ENCODE peak calls at places on chromosomes 13 and 19, in nine cellular contexts. One of them, this sample, is unnamed.

GRCh38 chr13:110124201-110124600 is 182.8 kb downstream of the COL4A1 start:
- DNase-seq in DMS79: no peak
- DNase-seq in BJ: no peak
- DNase-seq in fibroblast of lung: no peak
- DNase-seq in posterior cingulate gyrus: no peak
- DNase-seq in stimulated activated naive CD8-positive, alpha-beta T cell treated with anti-CD3 and anti-CD28 coated beads, Interleukin-15, Interleukin-2, amounts not matched to agents 100 U/mL and 50 U/mL, for 24 hours: no peak
- DNase-seq in naive thymus-derived CD8-positive, alpha-beta T cell: no peak
- DNase-seq in psoas muscle: no peak
- DNase-seq in ELR: no peak
- DNase-seq in this sample: no peak

GRCh38 chr19:55085923-55086715 is 10.4 kb downstream of the EPS8L1 start:
- DNase-seq in DMS79: no peak
- DNase-seq in BJ: no peak
- DNase-seq in fibroblast of lung: no peak
- DNase-seq in posterior cingulate gyrus: peak
- DNase-seq in stimulated activated naive CD8-positive, alpha-beta T cell treated with anti-CD3 and anti-CD28 coated beads, Interleukin-15, Interleukin-2, amounts not matched to agents 100 U/mL and 50 U/mL, for 24 hours: no peak
- DNase-seq in naive thymus-derived CD8-positive, alpha-beta T cell: no peak
- DNase-seq in psoas muscle: no peak
- DNase-seq in ELR: no peak
- DNase-seq in this sample: no peak

GRCh38 chr13:32314271-32314967 is 744 bp downstream of the ZAR1L start:
- DNase-seq in DMS79: no peak
- DNase-seq in BJ: no peak
- DNase-seq in fibroblast of lung: no peak
- DNase-seq in posterior cingulate gyrus: peak
- DNase-seq in stimulated activated naive CD8-positive, alpha-beta T cell treated with anti-CD3 and anti-CD28 coated beads, Interleukin-15, Interleukin-2, amounts not matched to agents 100 U/mL and 50 U/mL, for 24 hours: no peak
- DNase-seq in naive thymus-derived CD8-positive, alpha-beta T cell: no peak
- DNase-seq in psoas muscle: peak
- DNase-seq in ELR: no peak
- DNase-seq in this sample: no peak

GRCh38 chr19:16888629-16889371 is at the start of gene F2RL3:
- DNase-seq in DMS79: no peak
- DNase-seq in BJ: no peak
- DNase-seq in fibroblast of lung: peak
- DNase-seq in posterior cingulate gyrus: no peak
- DNase-seq in stimulated activated naive CD8-positive, alpha-beta T cell treated with anti-CD3 and anti-CD28 coated beads, Interleukin-15, Interleukin-2, amounts not matched to agents 100 U/mL and 50 U/mL, for 24 hours: no peak
- DNase-seq in naive thymus-derived CD8-positive, alpha-beta T cell: no peak
- DNase-seq in psoas muscle: peak
- DNase-seq in ELR: peak
- DNase-seq in this sample: no peak

GRCh38 chr19:1266818-1267440 is 2.2 kb upstream of the CIRBP start:
- DNase-seq in DMS79: no peak
- DNase-seq in BJ: no peak
- DNase-seq in fibroblast of lung: peak
- DNase-seq in posterior cingulate gyrus: no peak
- DNase-seq in stimulated activated naive CD8-positive, alpha-beta T cell treated with anti-CD3 and anti-CD28 coated beads, Interleukin-15, Interleukin-2, amounts not matched to agents 100 U/mL and 50 U/mL, for 24 hours: peak
- DNase-seq in naive thymus-derived CD8-positive, alpha-beta T cell: peak
- DNase-seq in psoas muscle: peak
- DNase-seq in ELR: peak
- DNase-seq in this sample: peak

GRCh38 chr13:105334211-105334610 is 1201.3 kb downstream of the EFNB2 start:
- DNase-seq in DMS79: no peak
- DNase-seq in BJ: peak
- DNase-seq in fibroblast of lung: peak
- DNase-seq in posterior cingulate gyrus: no peak
- DNase-seq in stimulated activated naive CD8-positive, alpha-beta T cell treated with anti-CD3 and anti-CD28 coated beads, Interleukin-15, Interleukin-2, amounts not matched to agents 100 U/mL and 50 U/mL, for 24 hours: no peak
- DNase-seq in naive thymus-derived CD8-positive, alpha-beta T cell: no peak
- DNase-seq in psoas muscle: no peak
- DNase-seq in ELR: peak
- DNase-seq in this sample: no peak

GRCh38 chr19:43752287-43752875 is 2.4 kb downstream of the SMG9 start:
- DNase-seq in DMS79: no peak
- DNase-seq in BJ: no peak
- DNase-seq in fibroblast of lung: no peak
- DNase-seq in posterior cingulate gyrus: no peak
- DNase-seq in stimulated activated naive CD8-positive, alpha-beta T cell treated with anti-CD3 and anti-CD28 coated beads, Interleukin-15, Interleukin-2, amounts not matched to agents 100 U/mL and 50 U/mL, for 24 hours: no peak
- DNase-seq in naive thymus-derived CD8-positive, alpha-beta T cell: no peak
- DNase-seq in psoas muscle: no peak
- DNase-seq in ELR: no peak
- DNase-seq in this sample: no peak

GRCh38 chr19:21848706-21849105 is 12.7 kb upstream of the ZNF43 start:
- DNase-seq in DMS79: no peak
- DNase-seq in BJ: no peak
- DNase-seq in fibroblast of lung: peak
- DNase-seq in posterior cingulate gyrus: no peak
- DNase-seq in stimulated activated naive CD8-positive, alpha-beta T cell treated with anti-CD3 and anti-CD28 coated beads, Interleukin-15, Interleukin-2, amounts not matched to agents 100 U/mL and 50 U/mL, for 24 hours: no peak
- DNase-seq in naive thymus-derived CD8-positive, alpha-beta T cell: no peak
- DNase-seq in psoas muscle: no peak
- DNase-seq in ELR: peak
- DNase-seq in this sample: no peak

GRCh38 chr19:49881672-49882394 is 4.3 kb downstream of the TBC1D17 start:
- DNase-seq in DMS79: no peak
- DNase-seq in BJ: no peak
- DNase-seq in fibroblast of lung: no peak
- DNase-seq in posterior cingulate gyrus: no peak
- DNase-seq in stimulated activated naive CD8-positive, alpha-beta T cell treated with anti-CD3 and anti-CD28 coated beads, Interleukin-15, Interleukin-2, amounts not matched to agents 100 U/mL and 50 U/mL, for 24 hours: no peak
- DNase-seq in naive thymus-derived CD8-positive, alpha-beta T cell: no peak
- DNase-seq in psoas muscle: no peak
- DNase-seq in ELR: peak
- DNase-seq in this sample: no peak

GRCh38 chr19:16067205-16067938 is 8.9 kb upstream of the TPM4 start:
- DNase-seq in DMS79: no peak
- DNase-seq in BJ: no peak
- DNase-seq in fibroblast of lung: peak
- DNase-seq in posterior cingulate gyrus: peak
- DNase-seq in stimulated activated naive CD8-positive, alpha-beta T cell treated with anti-CD3 and anti-CD28 coated beads, Interleukin-15, Interleukin-2, amounts not matched to agents 100 U/mL and 50 U/mL, for 24 hours: no peak
- DNase-seq in naive thymus-derived CD8-positive, alpha-beta T cell: no peak
- DNase-seq in psoas muscle: peak
- DNase-seq in ELR: peak
- DNase-seq in this sample: peak

GRCh38 chr13:70253411-70253810 is 145.2 kb upstream of the KLHL1 start:
- DNase-seq in DMS79: no peak
- DNase-seq in BJ: no peak
- DNase-seq in fibroblast of lung: no peak
- DNase-seq in posterior cingulate gyrus: no peak
- DNase-seq in stimulated activated naive CD8-positive, alpha-beta T cell treated with anti-CD3 and anti-CD28 coated beads, Interleukin-15, Interleukin-2, amounts not matched to agents 100 U/mL and 50 U/mL, for 24 hours: no peak
- DNase-seq in naive thymus-derived CD8-positive, alpha-beta T cell: no peak
- DNase-seq in psoas muscle: no peak
- DNase-seq in ELR: peak
- DNase-seq in this sample: no peak

GRCh38 chr13:97107815-97108534 is 113.7 kb upstream of the OXGR1 start:
- DNase-seq in DMS79: no peak
- DNase-seq in BJ: no peak
- DNase-seq in fibroblast of lung: no peak
- DNase-seq in posterior cingulate gyrus: peak
- DNase-seq in stimulated activated naive CD8-positive, alpha-beta T cell treated with anti-CD3 and anti-CD28 coated beads, Interleukin-15, Interleukin-2, amounts not matched to agents 100 U/mL and 50 U/mL, for 24 hours: no peak
- DNase-seq in naive thymus-derived CD8-positive, alpha-beta T cell: no peak
- DNase-seq in psoas muscle: no peak
- DNase-seq in ELR: no peak
- DNase-seq in this sample: no peak

GRCh38 chr19:54473071-54473941 is at the start of gene CDC42EP5:
- DNase-seq in DMS79: no peak
- DNase-seq in BJ: peak
- DNase-seq in fibroblast of lung: peak
- DNase-seq in posterior cingulate gyrus: no peak
- DNase-seq in stimulated activated naive CD8-positive, alpha-beta T cell treated with anti-CD3 and anti-CD28 coated beads, Interleukin-15, Interleukin-2, amounts not matched to agents 100 U/mL and 50 U/mL, for 24 hours: peak
- DNase-seq in naive thymus-derived CD8-positive, alpha-beta T cell: no peak
- DNase-seq in psoas muscle: peak
- DNase-seq in ELR: peak
- DNase-seq in this sample: no peak

This sample was measured in C1 segment of cervical spinal cord.